ENCODE peak calls at places on chromosomes 2 and 18, in seven cellular contexts. Q is H9, C is IMR-90, G is neuronal stem cell, J is mesenchymal stem cell, A is H1, T is trophoblast cell. V is an unnamed sample.

GRCh38 chr2:46866770-46867246 is 48.8 kb downstream of the MCFD2 start:
- DNase-seq in Q (no peak), C (no peak), G (no peak), J (no peak), A (no peak), T (no peak), V (no peak)

GRCh38 chr2:38037325-38037724 is 38.6 kb downstream of the CYP1B1 start:
- DNase-seq in Q (no peak), C (no peak), G (no peak), J (peak), A (no peak), T (peak), V (no peak)

GRCh38 chr2:71453404-71454220 is at the start of gene DYSF:
- DNase-seq in Q (peak), C (peak), G (peak), J (peak), A (peak), T (peak), V (peak)

GRCh38 chr2:200702646-200703118 is 109.0 kb upstream of the BZW1 start:
- DNase-seq in Q (no peak), C (no peak), G (no peak), J (no peak), A (no peak), T (no peak), V (no peak)

GRCh38 chr2:168317282-168317681 is 69.9 kb upstream of the STK39 start:
- DNase-seq in Q (no peak), C (no peak), G (no peak), J (no peak), A (no peak), T (no peak), V (no peak)

GRCh38 chr2:57740905-57741304 is 305.7 kb upstream of the VRK2 start:
- DNase-seq in Q (no peak), C (no peak), G (no peak), J (no peak), A (no peak), T (no peak), V (no peak)

GRCh38 chr18:62331581-62332436 is 6.7 kb downstream of the TNFRSF11A start:
- DNase-seq in Q (no peak), C (peak), G (no peak), J (peak), A (no peak), T (no peak), V (no peak)

GRCh38 chr2:31729442-31730092 is 148.8 kb upstream of the SRD5A2 start:
- DNase-seq in Q (peak), C (peak), G (no peak), J (peak), A (no peak), T (no peak), V (peak)

GRCh38 chr18:37362158-37362890 is 203.3 kb downstream of the CELF4 start:
- DNase-seq in Q (peak), C (no peak), G (no peak), J (no peak), A (peak), T (no peak), V (peak)

GRCh38 chr2:196289000-196289399 is 117.6 kb upstream of the STK17B start:
- DNase-seq in Q (no peak), C (no peak), G (no peak), J (no peak), A (no peak), T (no peak), V (no peak)

GRCh38 chr18:77133051-77133919 is 702 bp upstream of the MBP start:
- DNase-seq in Q (peak), C (no peak), G (no peak), J (no peak), A (no peak), T (no peak), V (peak)

GRCh38 chr2:190093793-190094192 is 31.3 kb upstream of the MSTN start:
- DNase-seq in Q (no peak), C (peak), G (no peak), J (peak), A (no peak), T (no peak), V (peak)

GRCh38 chr2:144111443-144111842 is 408.5 kb downstream of the ZEB2 start:
- DNase-seq in Q (no peak), C (peak), G (no peak), J (peak), A (no peak), T (no peak), V (no peak)

GRCh38 chr2:200765995-200766660 is 45.6 kb upstream of the BZW1 start:
- DNase-seq in Q (no peak), C (peak), G (no peak), J (no peak), A (no peak), T (no peak), V (no peak)

GRCh38 chr18:55477537-55478300 is 110.3 kb downstream of the TCF4 start:
- DNase-seq in Q (no peak), C (peak), G (no peak), J (peak), A (no peak), T (peak), V (peak)

GRCh38 chr18:9722691-9723090 is 14.6 kb downstream of the RAB31 start:
- DNase-seq in Q (no peak), C (no peak), G (no peak), J (no peak), A (no peak), T (peak), V (peak)

GRCh38 chr18:48975817-48976649 is 25.3 kb upstream of the SMAD7 start:
- DNase-seq in Q (no peak), C (peak), G (peak), J (peak), A (no peak), T (no peak), V (peak)

GRCh38 chr2:165471349-165471975 is 2.0 kb downstream of the CSRNP3 start:
- DNase-seq in Q (no peak), C (no peak), G (no peak), J (peak), A (no peak), T (no peak), V (peak)

GRCh38 chr2:31337860-31338259 is 76.7 kb downstream of the XDH start:
- DNase-seq in Q (no peak), C (peak), G (no peak), J (peak), A (no peak), T (no peak), V (no peak)

GRCh38 chr2:232310189-232310588 is 68.4 kb upstream of the ALPP start:
- DNase-seq in Q (no peak), C (no peak), G (no peak), J (no peak), A (no peak), T (no peak), V (no peak)

GRCh38 chr2:6434396-6434795 is 431.3 kb downstream of the CMPK2 start:
- DNase-seq in Q (no peak), C (no peak), G (no peak), J (no peak), A (no peak), T (no peak), V (no peak)

GRCh38 chr2:101396352-101396717 is 9.0 kb upstream of the CREG2 start:
- DNase-seq in Q (no peak), C (peak), G (no peak), J (peak), A (no peak), T (peak), V (no peak)

GRCh38 chr18:68826111-68826510 is 28.2 kb downstream of the CCDC102B start:
- DNase-seq in Q (no peak), C (no peak), G (no peak), J (no peak), A (no peak), T (no peak), V (peak)

GRCh38 chr2:118865106-118865505 is 17.7 kb upstream of the EN1 start:
- DNase-seq in Q (peak), C (peak), G (peak), J (peak), A (no peak), T (peak), V (peak)

GRCh38 chr18:13337369-13337768 is 118.8 kb downstream of the LDLRAD4 start:
- DNase-seq in Q (no peak), C (no peak), G (no peak), J (no peak), A (no peak), T (no peak), V (no peak)

GRCh38 chr2:65722028-65722427 is 289.6 kb upstream of the SPRED2 start:
- DNase-seq in Q (peak), C (peak), G (peak), J (peak), A (peak), T (no peak), V (peak)

GRCh38 chr2:30447149-30448045 is at the start of gene LCLAT1:
- DNase-seq in Q (peak), C (peak), G (peak), J (peak), A (no peak), T (peak), V (peak)

GRCh38 chr2:8565399-8566154 is 116.3 kb upstream of the ID2 start:
- DNase-seq in Q (peak), C (no peak), G (no peak), J (no peak), A (no peak), T (no peak), V (no peak)

GRCh38 chr2:234415706-234416105 is 81.2 kb downstream of the ARL4C start:
- DNase-seq in Q (no peak), C (no peak), G (no peak), J (no peak), A (no peak), T (no peak), V (no peak)

GRCh38 chr18:28794459-28795245 is 617.7 kb upstream of the CDH2 start:
- DNase-seq in Q (no peak), C (peak), G (no peak), J (no peak), A (no peak), T (no peak), V (no peak)

GRCh38 chr18:21669736-21670135 is 34.8 kb downstream of the ABHD3 start:
- DNase-seq in Q (no peak), C (no peak), G (no peak), J (no peak), A (no peak), T (no peak), V (peak)

GRCh38 chr2:950627-950992 is at the start of gene SNTG2:
- DNase-seq in Q (peak), C (no peak), G (peak), J (no peak), A (no peak), T (no peak), V (peak)

GRCh38 chr2:10242451-10242850 is 60.3 kb upstream of the HPCAL1 start:
- DNase-seq in Q (no peak), C (no peak), G (no peak), J (no peak), A (no peak), T (no peak), V (no peak)

GRCh38 chr2:43021791-43022500 is 204.5 kb downstream of the ZFP36L2 start:
- DNase-seq in Q (peak), C (no peak), G (no peak), J (no peak), A (peak), T (no peak), V (peak)

DNA sequence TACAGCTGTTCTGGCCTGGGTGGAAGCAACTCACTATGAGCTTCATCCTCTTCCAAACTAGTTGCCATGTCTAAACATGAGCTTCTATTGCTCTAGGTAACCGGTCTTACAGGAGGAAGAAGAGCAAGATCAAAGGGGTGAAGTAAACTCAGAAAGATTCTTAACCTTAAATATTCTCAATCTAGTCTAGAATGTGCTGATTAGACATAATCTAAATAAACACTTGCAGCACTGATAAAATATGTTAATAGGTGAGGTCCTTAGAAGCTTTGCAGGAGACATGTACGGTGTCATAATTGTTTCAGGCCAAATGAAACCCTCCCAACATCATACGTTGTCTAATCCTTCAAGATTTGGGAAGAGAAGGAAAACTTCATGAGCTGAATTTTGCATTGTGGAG is 431.6 kb upstream of the FSHR start:
- DNase-seq in Q (no peak), C (no peak), G (no peak), J (no peak), A (no peak), T (no peak), V (no peak)
- H2BK120ac ChIP-seq in Q (no peak), C (no peak), G (no peak), J (no peak), A (no peak), T (no peak), V (no peak)

DNA sequence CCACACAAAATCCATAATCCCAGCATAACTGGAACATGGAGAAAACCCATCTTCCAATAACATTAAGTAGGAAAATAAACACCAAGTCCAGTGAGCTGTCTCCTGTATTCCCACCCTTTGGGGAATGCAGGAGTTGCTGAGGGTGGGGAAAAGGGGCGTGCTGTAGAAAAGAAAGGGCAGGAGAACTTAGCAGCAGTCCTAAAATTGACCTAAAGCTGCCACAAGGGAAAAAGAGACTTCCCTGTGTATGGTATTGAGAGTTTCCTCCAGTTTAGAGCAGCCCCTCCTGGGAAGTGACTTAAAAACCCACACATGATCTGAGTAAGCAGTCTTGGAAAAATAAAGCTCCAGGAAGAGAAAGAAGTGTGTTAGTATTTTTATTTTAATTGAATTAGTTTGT is 428.8 kb downstream of the THSD7B start:
- DNase-seq in Q (no peak), C (no peak), G (no peak), J (no peak), A (no peak), T (no peak), V (no peak)
- H3K4me2 ChIP-seq in Q (no peak), C (no peak), G (no peak), J (no peak), A (no peak), T (no peak), V (no peak)

GRCh38 chr2:96084006-96084857 is 32.1 kb downstream of the ADRA2B start:
- DNase-seq in Q (peak), C (no peak), G (no peak), J (no peak), A (no peak), T (no peak), V (no peak)

GRCh38 chr2:96082211-96083063 is 33.9 kb downstream of the ADRA2B start:
- DNase-seq in Q (no peak), C (no peak), G (no peak), J (no peak), A (no peak), T (no peak), V (no peak)

GRCh38 chr2:96085541-96086355 is 30.6 kb downstream of the ADRA2B start:
- DNase-seq in Q (no peak), C (no peak), G (no peak), J (no peak), A (no peak), T (no peak), V (no peak)

GRCh38 chr2:96083064-96083889 is 33.1 kb downstream of the ADRA2B start:
- DNase-seq in Q (no peak), C (no peak), G (no peak), J (no peak), A (no peak), T (no peak), V (no peak)

GRCh38 chr2:96081042-96081441 is 35.3 kb downstream of the ADRA2B start:
- DNase-seq in Q (no peak), C (no peak), G (no peak), J (no peak), A (no peak), T (no peak), V (no peak)
- H2AK5ac ChIP-seq in Q (no peak), C (no peak), G (no peak), J (no peak), A (no peak), T (no peak), V (no peak)

GRCh38 chr18:73647391-73647790 is 500.2 kb downstream of the FBXO15 start:
- DNase-seq in Q (no peak), C (peak), G (no peak), J (no peak), A (no peak), T (no peak), V (no peak)

GRCh38 chr18:73645175-73645715 is 502.4 kb downstream of the FBXO15 start:
- DNase-seq in Q (no peak), C (peak), G (no peak), J (peak), A (no peak), T (no peak), V (no peak)

GRCh38 chr18:73646772-73647171 is 500.9 kb downstream of the FBXO15 start:
- DNase-seq in Q (no peak), C (peak), G (no peak), J (peak), A (no peak), T (no peak), V (no peak)

GRCh38 chr18:73646196-73646595 is 501.4 kb downstream of the FBXO15 start:
- DNase-seq in Q (no peak), C (peak), G (no peak), J (no peak), A (no peak), T (no peak), V (no peak)
- H2BK120ac ChIP-seq in Q (no peak), C (peak), G (no peak), J (no peak), A (no peak), T (no peak), V (no peak)

GRCh38 chr2:27085062-27085669 is 1.4 kb upstream of the KHK start:
- DNase-seq in Q (no peak), C (no peak), G (no peak), J (no peak), A (no peak), T (no peak), V (no peak)

GRCh38 chr2:27081984-27082772 is 3.8 kb downstream of the EMILIN1 start:
- DNase-seq in Q (no peak), C (no peak), G (no peak), J (no peak), A (no peak), T (no peak), V (no peak)

GRCh38 chr2:27082773-27083409 is 3.7 kb upstream of the KHK start:
- DNase-seq in Q (no peak), C (no peak), G (no peak), J (no peak), A (no peak), T (no peak), V (no peak)

GRCh38 chr2:27084297-27085061 is 2.1 kb upstream of the KHK start:
- DNase-seq in Q (no peak), C (no peak), G (no peak), J (no peak), A (no peak), T (no peak), V (no peak)

DNA sequence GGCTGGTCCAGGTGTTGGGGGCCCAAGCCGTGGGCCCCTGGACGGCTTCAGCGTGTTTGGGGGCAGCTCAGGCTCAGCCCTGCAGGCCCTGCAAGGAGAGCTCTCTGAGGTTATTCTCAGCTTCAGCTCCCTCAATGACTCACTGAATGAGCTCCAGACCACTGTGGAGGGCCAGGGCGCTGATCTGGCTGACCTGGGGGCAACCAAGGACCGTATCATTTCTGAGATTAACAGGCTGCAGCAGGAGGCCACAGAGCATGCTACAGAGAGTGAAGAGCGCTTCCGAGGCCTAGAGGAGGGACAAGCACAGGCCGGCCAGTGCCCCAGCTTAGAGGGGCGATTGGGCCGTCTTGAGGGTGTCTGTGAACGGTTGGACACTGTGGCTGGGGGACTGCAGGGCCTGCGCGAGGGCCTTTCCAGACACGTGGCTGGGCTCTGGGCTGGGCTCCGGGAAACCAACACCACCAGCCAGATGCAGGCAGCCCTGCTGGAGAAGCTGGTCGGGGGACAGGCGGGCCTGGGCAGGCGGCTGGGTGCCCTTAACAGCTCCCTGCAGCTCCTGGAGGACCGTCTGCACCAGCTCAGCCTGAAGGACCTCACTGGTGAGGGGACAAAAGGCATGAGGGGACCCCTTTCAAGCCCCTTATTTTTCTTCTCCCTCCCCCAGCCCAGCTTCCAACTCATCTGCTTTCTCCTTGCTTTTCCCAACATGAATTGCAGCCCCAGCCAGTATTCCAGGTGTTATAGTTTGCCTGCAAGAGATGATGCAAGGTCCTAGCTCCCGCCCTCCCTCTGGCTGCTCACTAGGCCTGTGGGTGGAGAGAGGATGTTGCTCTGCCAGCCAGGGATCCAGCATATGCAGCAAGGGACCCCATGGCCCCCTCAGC is 2.9 kb upstream of the KHK start:
- DNase-seq in Q (no peak), C (no peak), G (no peak), J (no peak), A (no peak), T (no peak), V (peak)
- H3K4me2 ChIP-seq in Q (no peak), C (no peak), G (no peak), J (no peak), A (no peak), T (no peak), V (no peak)

GRCh38 chr2:219597552-219598307 is at the start of gene STK11IP:
- DNase-seq in Q (peak), C (peak), G (peak), J (peak), A (peak), T (peak), V (peak)
- H2AK5ac ChIP-seq in Q (no peak), C (peak), G (peak), J (peak), A (peak), T (peak), V (peak)

GRCh38 chr2:146392191-146392590 is 1452.6 kb upstream of the ACVR2A start:
- DNase-seq in Q (no peak), C (no peak), G (no peak), J (no peak), A (no peak), T (no peak), V (no peak)

GRCh38 chr2:146385031-146385430 is 1459.8 kb upstream of the ACVR2A start:
- DNase-seq in Q (no peak), C (no peak), G (no peak), J (no peak), A (no peak), T (no peak), V (no peak)

GRCh38 chr2:146388757-146389156 is 1456.1 kb upstream of the ACVR2A start:
- DNase-seq in Q (no peak), C (no peak), G (no peak), J (peak), A (no peak), T (no peak), V (no peak)
- H2BK120ac ChIP-seq in Q (no peak), C (no peak), G (no peak), J (no peak), A (no peak), T (no peak), V (no peak)

GRCh38 chr2:36441816-36442215 is 86.2 kb downstream of the CRIM1 start:
- DNase-seq in Q (no peak), C (peak), G (no peak), J (no peak), A (no peak), T (no peak), V (no peak)

GRCh38 chr2:36439084-36439483 is 83.5 kb downstream of the CRIM1 start:
- DNase-seq in Q (no peak), C (no peak), G (no peak), J (no peak), A (no peak), T (no peak), V (no peak)

GRCh38 chr2:36433311-36434217 is 78.0 kb downstream of the CRIM1 start:
- DNase-seq in Q (no peak), C (peak), G (no peak), J (peak), A (no peak), T (no peak), V (no peak)

GRCh38 chr2:36441065-36441625 is 85.6 kb downstream of the CRIM1 start:
- DNase-seq in Q (no peak), C (no peak), G (no peak), J (no peak), A (no peak), T (no peak), V (no peak)

GRCh38 chr2:36438454-36438977 is 82.9 kb downstream of the CRIM1 start:
- DNase-seq in Q (no peak), C (peak), G (no peak), J (peak), A (no peak), T (peak), V (peak)
- H3K4me2 ChIP-seq in Q (no peak), C (peak), G (no peak), J (peak), A (no peak), T (no peak), V (no peak)

GRCh38 chr2:150391779-150392178 is 95.7 kb downstream of the RND3 start:
- DNase-seq in Q (no peak), C (no peak), G (no peak), J (peak), A (no peak), T (no peak), V (no peak)
- H2AK5ac ChIP-seq in Q (no peak), C (no peak), G (no peak), J (no peak), A (no peak), T (no peak), V (no peak)